ENCODE peak calls at places on chromosomes 6 and 20, in eight cellular contexts. One of them, this sample, is unnamed.
A peak's percentile ranks its signal among the peaks of the same experiment; 100 is the strongest.

GRCh38 chr6:91435630-91436029 is 848.8 kb upstream of the MAP3K7 start:
- DNase-seq in lung: no peak
- DNase-seq in prostate gland: no peak
- DNase-seq in tibial artery: no peak
- DNase-seq in GM23338: no peak
- DNase-seq in dorsolateral prefrontal cortex: no peak
- DNase-seq in HCT116: no peak
- DNase-seq in AG04450: no peak
- DNase-seq in this sample: no peak

GRCh38 chr6:83792846-83793245 is 60.3 kb upstream of the RIPPLY2 start:
- DNase-seq in prostate gland: no peak
- DNase-seq in tibial artery: no peak
- DNase-seq in HCT116: no peak
- DNase-seq in GM23338: no peak
- DNase-seq in lung: no peak
- DNase-seq in dorsolateral prefrontal cortex: no peak
- DNase-seq in AG04450: no peak
- DNase-seq in this sample: no peak

GRCh38 chr20:3471397-3472021 is 691 bp downstream of the ATRN start:
- DNase-seq in GM23338: peak; percentile 33
- DNase-seq in tibial artery: no peak
- DNase-seq in dorsolateral prefrontal cortex: no peak
- DNase-seq in HCT116: no peak
- DNase-seq in prostate gland: no peak
- DNase-seq in AG04450: no peak
- DNase-seq in lung: no peak
- DNase-seq in this sample: no peak

GRCh38 chr20:34396408-34396807 is 33.3 kb downstream of the ITCH start:
- DNase-seq in lung: no peak
- DNase-seq in HCT116: no peak
- DNase-seq in dorsolateral prefrontal cortex: no peak
- DNase-seq in GM23338: no peak
- DNase-seq in tibial artery: no peak
- DNase-seq in prostate gland: no peak
- DNase-seq in AG04450: no peak
- DNase-seq in this sample: no peak

GRCh38 chr20:5044075-5044620 is 42.8 kb upstream of the SLC23A2 start:
- DNase-seq in HCT116: no peak
- DNase-seq in AG04450: no peak
- DNase-seq in GM23338: no peak
- DNase-seq in prostate gland: no peak
- DNase-seq in dorsolateral prefrontal cortex: no peak
- DNase-seq in tibial artery: no peak
- DNase-seq in lung: no peak
- DNase-seq in this sample: no peak

GRCh38 chr6:109300874-109301273 is 81.4 kb downstream of the CD164 start:
- DNase-seq in AG04450: no peak
- DNase-seq in HCT116: no peak
- DNase-seq in tibial artery: no peak
- DNase-seq in GM23338: no peak
- DNase-seq in dorsolateral prefrontal cortex: no peak
- DNase-seq in lung: no peak
- DNase-seq in prostate gland: no peak
- DNase-seq in this sample: no peak

GRCh38 chr6:106764353-106764980 is 135.1 kb downstream of the QRSL1 start:
- DNase-seq in AG04450: no peak
- DNase-seq in tibial artery: no peak
- DNase-seq in lung: no peak
- DNase-seq in HCT116: no peak
- DNase-seq in prostate gland: no peak
- DNase-seq in GM23338: no peak
- DNase-seq in dorsolateral prefrontal cortex: no peak
- DNase-seq in this sample: no peak

GRCh38 chr6:36127462-36128016 is 2.8 kb upstream of the MAPK13 start:
- DNase-seq in HCT116: no peak
- DNase-seq in prostate gland: no peak
- DNase-seq in lung: peak; percentile 80
- DNase-seq in dorsolateral prefrontal cortex: no peak
- DNase-seq in tibial artery: peak; percentile 48
- DNase-seq in GM23338: no peak
- DNase-seq in AG04450: peak; percentile 44
- DNase-seq in this sample: peak; percentile 41

GRCh38 chr6:36997811-36998722 is 7.4 kb upstream of the FGD2 start:
- DNase-seq in AG04450: no peak
- DNase-seq in GM23338: no peak
- DNase-seq in dorsolateral prefrontal cortex: no peak
- DNase-seq in lung: no peak
- DNase-seq in prostate gland: peak; percentile 82
- DNase-seq in HCT116: no peak
- DNase-seq in tibial artery: no peak
- DNase-seq in this sample: peak; percentile 86

GRCh38 chr6:107621216-107621940 is 131.5 kb downstream of the SOBP start:
- DNase-seq in prostate gland: no peak
- DNase-seq in HCT116: no peak
- DNase-seq in GM23338: no peak
- DNase-seq in AG04450: no peak
- DNase-seq in tibial artery: no peak
- DNase-seq in lung: no peak
- DNase-seq in dorsolateral prefrontal cortex: no peak
- DNase-seq in this sample: no peak

GRCh38 chr6:54112171-54112650 is 968 bp downstream of the MLIP start:
- DNase-seq in prostate gland: no peak
- DNase-seq in lung: no peak
- DNase-seq in HCT116: no peak
- DNase-seq in dorsolateral prefrontal cortex: no peak
- DNase-seq in tibial artery: no peak
- DNase-seq in AG04450: no peak
- DNase-seq in GM23338: no peak
- DNase-seq in this sample: no peak

GRCh38 chr6:118705799-118706481 is 54.5 kb upstream of the CEP85L start:
- DNase-seq in AG04450: no peak
- DNase-seq in tibial artery: no peak
- DNase-seq in prostate gland: no peak
- DNase-seq in dorsolateral prefrontal cortex: no peak
- DNase-seq in GM23338: peak; percentile 75
- DNase-seq in lung: no peak
- DNase-seq in HCT116: no peak
- DNase-seq in this sample: no peak

GRCh38 chr6:150293423-150294280 is 75.2 kb upstream of the IYD start:
- DNase-seq in AG04450: no peak
- DNase-seq in HCT116: peak; percentile 46
- DNase-seq in lung: no peak
- DNase-seq in tibial artery: no peak
- DNase-seq in dorsolateral prefrontal cortex: no peak
- DNase-seq in prostate gland: no peak
- DNase-seq in GM23338: no peak
- DNase-seq in this sample: no peak

GRCh38 chr20:47336013-47336754 is 20.3 kb downstream of the ZMYND8 start:
- DNase-seq in HCT116: no peak
- DNase-seq in AG04450: no peak
- DNase-seq in tibial artery: peak; percentile 62
- DNase-seq in lung: no peak
- DNase-seq in dorsolateral prefrontal cortex: peak; percentile 77
- DNase-seq in prostate gland: no peak
- DNase-seq in GM23338: no peak
- DNase-seq in this sample: no peak

GRCh38 chr6:24743265-24743943 is 24.4 kb upstream of the C6orf62 start:
- DNase-seq in HCT116: peak; percentile 76
- DNase-seq in AG04450: peak; percentile 90
- DNase-seq in lung: peak; percentile 51
- DNase-seq in prostate gland: peak; percentile 34
- DNase-seq in dorsolateral prefrontal cortex: no peak
- DNase-seq in tibial artery: no peak
- DNase-seq in GM23338: no peak
- DNase-seq in this sample: peak; percentile 46

GRCh38 chr6:36929607-36930006 is 24.9 kb upstream of the PI16 start:
- DNase-seq in HCT116: no peak
- DNase-seq in GM23338: no peak
- DNase-seq in tibial artery: no peak
- DNase-seq in prostate gland: no peak
- DNase-seq in dorsolateral prefrontal cortex: no peak
- DNase-seq in AG04450: no peak
- DNase-seq in lung: no peak
- DNase-seq in this sample: no peak

GRCh38 chr20:33650753-33651561 is 11.2 kb upstream of the C20orf144 start:
- DNase-seq in GM23338: no peak
- DNase-seq in dorsolateral prefrontal cortex: no peak
- DNase-seq in AG04450: no peak
- DNase-seq in prostate gland: peak; percentile 72
- DNase-seq in HCT116: no peak
- DNase-seq in tibial artery: no peak
- DNase-seq in lung: no peak
- DNase-seq in this sample: peak; percentile 68

GRCh38 chr6:132907231-132907630 is 92.9 kb downstream of the RPS12 start:
- DNase-seq in AG04450: no peak
- DNase-seq in lung: no peak
- DNase-seq in dorsolateral prefrontal cortex: no peak
- DNase-seq in tibial artery: no peak
- DNase-seq in HCT116: no peak
- DNase-seq in prostate gland: no peak
- DNase-seq in GM23338: no peak
- DNase-seq in this sample: no peak

GRCh38 chr6:2719053-2719375 is 31.7 kb downstream of the MYLK4 start:
- DNase-seq in prostate gland: no peak
- DNase-seq in tibial artery: no peak
- DNase-seq in GM23338: no peak
- DNase-seq in HCT116: no peak
- DNase-seq in AG04450: no peak
- DNase-seq in lung: no peak
- DNase-seq in dorsolateral prefrontal cortex: no peak
- DNase-seq in this sample: no peak
- H3K4me3 ChIP-seq in prostate gland: no peak overlapping the region
- H3K4me3 ChIP-seq in tibial artery: no peak overlapping the region
- H3K4me3 ChIP-seq in GM23338: no peak overlapping the region
- H3K4me3 ChIP-seq in HCT116: no peak overlapping the region
- H3K4me3 ChIP-seq in AG04450: no peak overlapping the region
- H3K4me3 ChIP-seq in lung: no peak overlapping the region
- H3K4me3 ChIP-seq in dorsolateral prefrontal cortex: no peak overlapping the region
- H3K4me3 ChIP-seq in this sample: no peak overlapping the region

GRCh38 chr6:148370171-148370570 is 27.5 kb downstream of the SASH1 start:
- DNase-seq in lung: no peak
- DNase-seq in GM23338: no peak
- DNase-seq in prostate gland: no peak
- DNase-seq in AG04450: no peak
- DNase-seq in HCT116: no peak
- DNase-seq in tibial artery: no peak
- DNase-seq in dorsolateral prefrontal cortex: no peak
- DNase-seq in this sample: no peak
- H3K27ac ChIP-seq in lung: no peak overlapping the region
- H3K27ac ChIP-seq in GM23338: no peak overlapping the region
- H3K27ac ChIP-seq in prostate gland: no peak overlapping the region
- H3K27ac ChIP-seq in AG04450: no peak overlapping the region
- H3K27ac ChIP-seq in HCT116: no peak overlapping the region
- H3K27ac ChIP-seq in tibial artery: no peak overlapping the region
- H3K27ac ChIP-seq in dorsolateral prefrontal cortex: no peak overlapping the region
- H3K27ac ChIP-seq in this sample: no peak overlapping the region

DNA sequence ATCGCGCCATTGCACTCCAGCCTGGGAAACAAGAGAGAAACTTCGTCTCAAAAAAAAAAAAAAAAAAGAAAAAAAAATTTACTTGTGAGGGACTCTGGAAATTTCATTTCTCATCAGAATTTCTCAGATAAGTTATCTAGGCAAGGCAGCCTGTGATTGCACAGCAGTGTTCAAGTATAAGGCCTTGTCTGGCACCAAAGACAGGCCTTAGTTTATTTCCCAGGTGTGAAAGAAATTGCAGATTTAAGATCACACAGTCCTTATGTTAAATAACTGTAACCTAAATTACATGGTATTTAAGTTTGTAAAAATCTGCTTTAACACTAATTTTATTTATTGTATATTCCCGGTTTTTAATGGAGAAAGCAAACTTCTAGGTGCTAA is 34.8 kb downstream of the HFE start:
- DNase-seq in HCT116: no peak
- DNase-seq in AG04450: no peak
- DNase-seq in dorsolateral prefrontal cortex: no peak
- DNase-seq in prostate gland: no peak
- DNase-seq in lung: no peak
- DNase-seq in tibial artery: no peak
- DNase-seq in GM23338: no peak
- DNase-seq in this sample: no peak
- H3K4me3 ChIP-seq in HCT116: no peak overlapping the region
- H3K4me3 ChIP-seq in AG04450: no peak overlapping the region
- H3K4me3 ChIP-seq in dorsolateral prefrontal cortex: peak overlapping the region; percentile 93
- H3K4me3 ChIP-seq in prostate gland: no peak overlapping the region
- H3K4me3 ChIP-seq in lung: no peak overlapping the region
- H3K4me3 ChIP-seq in tibial artery: no peak overlapping the region
- H3K4me3 ChIP-seq in GM23338: peak overlapping the region; percentile 61
- H3K4me3 ChIP-seq in this sample: no peak overlapping the region

GRCh38 chr6:111254779-111255166 is 167.5 kb downstream of the SLC16A10 start:
- DNase-seq in dorsolateral prefrontal cortex: no peak
- DNase-seq in lung: no peak
- DNase-seq in tibial artery: no peak
- DNase-seq in HCT116: no peak
- DNase-seq in GM23338: no peak
- DNase-seq in prostate gland: no peak
- DNase-seq in AG04450: no peak
- DNase-seq in this sample: no peak

GRCh38 chr6:111258615-111259088 is 171.3 kb downstream of the SLC16A10 start:
- DNase-seq in dorsolateral prefrontal cortex: no peak
- DNase-seq in AG04450: no peak
- DNase-seq in lung: no peak
- DNase-seq in prostate gland: no peak
- DNase-seq in tibial artery: no peak
- DNase-seq in HCT116: no peak
- DNase-seq in GM23338: no peak
- DNase-seq in this sample: no peak

GRCh38 chr6:111256646-111257045 is 169.3 kb downstream of the SLC16A10 start:
- DNase-seq in prostate gland: no peak
- DNase-seq in lung: no peak
- DNase-seq in HCT116: no peak
- DNase-seq in AG04450: no peak
- DNase-seq in dorsolateral prefrontal cortex: no peak
- DNase-seq in tibial artery: no peak
- DNase-seq in GM23338: no peak
- DNase-seq in this sample: no peak

GRCh38 chr6:111260570-111261298 is 173.4 kb downstream of the SLC16A10 start:
- DNase-seq in prostate gland: no peak
- DNase-seq in lung: no peak
- DNase-seq in AG04450: no peak
- DNase-seq in dorsolateral prefrontal cortex: no peak
- DNase-seq in GM23338: no peak
- DNase-seq in HCT116: no peak
- DNase-seq in tibial artery: no peak
- DNase-seq in this sample: no peak

DNA sequence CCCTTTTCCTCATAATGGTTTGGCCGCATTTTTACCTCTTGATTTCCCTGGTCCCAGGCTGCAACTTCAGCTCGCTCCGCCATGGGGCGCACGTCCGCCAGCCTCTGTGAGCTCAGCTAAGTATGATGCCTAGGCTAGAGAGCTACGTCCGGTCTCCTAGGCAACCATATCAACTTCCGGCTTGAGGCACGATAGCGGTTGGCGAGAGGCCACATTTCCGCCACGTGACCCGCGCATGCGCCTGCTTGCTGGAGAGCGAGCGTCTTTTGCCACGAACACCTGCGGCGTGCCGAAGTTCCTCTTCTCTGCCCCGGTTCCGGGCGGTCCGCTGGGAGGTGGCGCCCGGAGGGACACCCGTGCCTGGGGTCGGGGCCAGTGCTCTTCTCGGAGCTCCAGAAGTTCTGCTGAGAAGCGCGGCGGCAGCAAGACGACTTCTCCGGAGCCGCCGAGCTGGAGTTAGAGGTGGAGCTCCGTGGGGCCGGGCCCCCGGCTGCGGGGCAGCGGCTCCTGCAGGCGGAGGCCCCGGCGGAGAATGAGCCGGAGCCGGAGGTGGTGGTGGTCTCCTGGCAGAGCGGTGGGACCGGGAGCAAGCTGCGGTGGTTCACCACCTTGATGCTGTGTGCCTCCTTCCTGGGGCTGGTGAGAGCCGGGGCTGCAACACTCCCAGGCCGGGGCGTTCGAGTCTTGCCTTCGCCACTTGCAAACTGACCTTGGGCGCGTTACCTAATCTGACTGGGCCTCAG is 172.0 kb downstream of the SLC16A10 start:
- DNase-seq in AG04450: peak; percentile 99
- DNase-seq in GM23338: peak; percentile 100
- DNase-seq in prostate gland: peak; percentile 99
- DNase-seq in lung: peak; percentile 99
- DNase-seq in dorsolateral prefrontal cortex: peak; percentile 97
- DNase-seq in tibial artery: peak; percentile 99
- DNase-seq in HCT116: peak; percentile 98
- DNase-seq in this sample: peak; percentile 100
- H3K27ac ChIP-seq in AG04450: peak overlapping the region; percentile 91
- H3K27ac ChIP-seq in GM23338: no peak overlapping the region
- H3K27ac ChIP-seq in prostate gland: peak overlapping the region; percentile 68
- H3K27ac ChIP-seq in lung: peak overlapping the region; percentile 95
- H3K27ac ChIP-seq in dorsolateral prefrontal cortex: peak overlapping the region; percentile 71
- H3K27ac ChIP-seq in tibial artery: peak overlapping the region; percentile 79
- H3K27ac ChIP-seq in HCT116: peak overlapping the region; percentile 61
- H3K27ac ChIP-seq in this sample: peak overlapping the region; percentile 89